ENCODE peak calls at places on chromosome 1, in nine cellular contexts. T is tibial nerve, F is tibial artery, V is esophagus squamous epithelium, I is adrenal gland, U is dorsolateral prefrontal cortex, N is A549, D is esophagus muscularis mucosa, Q is foreskin keratinocyte. B is an unnamed sample.

GRCh38 chr1:61781151-61781550 is 38.9 kb downstream of the PATJ start:
- DNase-seq in Q (no peak), V (no peak), F (no peak), D (no peak), U (no peak), N (no peak), I (no peak), T (no peak), B (no peak)

GRCh38 chr1:208837242-208837641 is 593.1 kb upstream of the PLXNA2 start:
- DNase-seq in U (no peak), Q (peak; percentile 75), V (no peak), F (no peak), T (no peak), D (peak; percentile 79), N (no peak), I (no peak), B (no peak)

GRCh38 chr1:75203415-75204277 is 69.5 kb downstream of the LHX8 start:
- DNase-seq in F (no peak), T (no peak), Q (peak; percentile 47), U (no peak), V (no peak), N (peak; percentile 61), I (peak; percentile 31), D (no peak), B (no peak)

GRCh38 chr1:36924282-36924791 is 110.0 kb downstream of the GRIK3 start:
- DNase-seq in D (no peak), T (peak; percentile 27), N (peak; percentile 9), V (no peak), U (peak; percentile 40), F (no peak), I (peak; percentile 46), Q (peak; percentile 1), B (no peak)

GRCh38 chr1:167915528-167916102 is 1.7 kb upstream of the ADCY10 start:
- DNase-seq in U (no peak), N (no peak), Q (no peak), T (no peak), F (no peak), D (no peak), V (no peak), I (no peak), B (no peak)

GRCh38 chr1:163048970-163049680 is 20.0 kb upstream of the RGS4 start:
- DNase-seq in F (no peak), N (no peak), V (no peak), U (no peak), Q (no peak), D (no peak), T (no peak), I (no peak), B (no peak)

GRCh38 chr1:195328681-195329080 is 1279.6 kb downstream of the KCNT2 start:
- DNase-seq in V (no peak), D (no peak), N (no peak), U (no peak), F (no peak), I (no peak), Q (no peak), T (no peak), B (no peak)

GRCh38 chr1:173367136-173367535 is 110.0 kb upstream of the PRDX6 start:
- DNase-seq in U (no peak), I (no peak), V (no peak), Q (no peak), N (no peak), F (no peak), T (no peak), D (peak; percentile 8), B (no peak)

GRCh38 chr1:229379901-229380300 is 37.1 kb upstream of the CCSAP start:
- DNase-seq in D (no peak), Q (no peak), U (peak; percentile 19), N (no peak), F (no peak), I (no peak), V (no peak), T (no peak), B (peak; percentile 47)

GRCh38 chr1:9687876-9688582 is 36.5 kb downstream of the PIK3CD start:
- DNase-seq in T (no peak), Q (peak; percentile 41), N (no peak), I (peak; percentile 21), U (no peak), F (no peak), D (no peak), V (no peak), B (no peak)

GRCh38 chr1:221040074-221040473 is 160.8 kb downstream of the HLX start:
- DNase-seq in D (no peak), F (no peak), I (no peak), V (no peak), N (no peak), U (no peak), T (no peak), Q (no peak), B (no peak)

GRCh38 chr1:168235548-168235885 is 9.7 kb downstream of the SFT2D2 start:
- DNase-seq in U (no peak), D (no peak), F (no peak), N (no peak), I (no peak), T (no peak), V (no peak), Q (no peak), B (no peak)

GRCh38 chr1:32101233-32101681 is 6.6 kb upstream of the KPNA6 start:
- DNase-seq in D (no peak), U (no peak), Q (peak; percentile 63), F (no peak), N (no peak), V (no peak), T (no peak), I (no peak), B (no peak)

GRCh38 chr1:40936878-40937484 is 42.5 kb upstream of the CTPS1 start:
- DNase-seq in V (no peak), F (no peak), U (no peak), I (no peak), D (no peak), T (no peak), N (no peak), Q (no peak), B (no peak)

GRCh38 chr1:201383647-201384405 is 6.3 kb upstream of the TNNT2 start:
- DNase-seq in Q (peak; percentile 88), F (no peak), I (no peak), T (no peak), U (peak; percentile 36), V (no peak), D (no peak), N (peak; percentile 52), B (no peak)

GRCh38 chr1:159958721-159959380 is 4.8 kb upstream of the SLAMF9 start:
- DNase-seq in T (no peak), N (no peak), Q (no peak), D (no peak), V (no peak), F (no peak), U (no peak), I (no peak), B (no peak)

GRCh38 chr1:154866995-154867795 is 2.9 kb downstream of the KCNN3 start:
- DNase-seq in V (no peak), I (peak; percentile 37), U (peak; percentile 53), D (no peak), F (no peak), N (no peak), Q (peak; percentile 75), T (no peak), B (no peak)

GRCh38 chr1:180586671-180587155 is 27.9 kb downstream of the OVAAL start:
- DNase-seq in F (no peak), V (no peak), D (no peak), I (peak; percentile 70), N (peak; percentile 82), T (no peak), Q (peak; percentile 93), U (no peak), B (no peak)

GRCh38 chr1:228416217-228416971 is at the start of gene TRIM17:
- DNase-seq in F (no peak), Q (no peak), U (no peak), I (no peak), V (no peak), T (no peak), N (no peak), D (no peak), B (no peak)

GRCh38 chr1:58898739-58899580 is 115.1 kb upstream of the JUN start:
- DNase-seq in N (no peak), U (no peak), F (no peak), V (no peak), T (no peak), D (peak; percentile 90), I (peak; percentile 75), Q (no peak), B (no peak)
- TF ChIP-seq CTCF in N (no peak), U (no peak), F (no peak), V (no peak), T (no peak), D (no peak), I (no peak), Q (no peak), B (no peak)

GRCh38 chr1:169896013-169896412 is 2.3 kb upstream of the SCYL3 start:
- DNase-seq in U (no peak), Q (no peak), V (no peak), T (no peak), D (no peak), F (no peak), I (no peak), N (no peak), B (no peak)
- H3K27ac ChIP-seq in U (no peak overlapping the region), Q (no peak overlapping the region), V (no peak overlapping the region), T (no peak overlapping the region), D (no peak overlapping the region), F (no peak overlapping the region), I (no peak overlapping the region), N (no peak overlapping the region), B (no peak overlapping the region)

GRCh38 chr1:78370779-78371482 is 119.8 kb upstream of the PTGFR start:
- DNase-seq in I (no peak), N (no peak), T (no peak), V (no peak), F (no peak), D (no peak), Q (peak; percentile 64), U (no peak), B (no peak)

GRCh38 chr1:78370356-78370755 is 120.4 kb upstream of the PTGFR start:
- DNase-seq in D (no peak), V (no peak), T (no peak), U (no peak), I (no peak), F (no peak), N (no peak), Q (peak; percentile 59), B (no peak)

GRCh38 chr1:78377356-78377928 is 113.3 kb upstream of the PTGFR start:
- DNase-seq in D (no peak), Q (peak; percentile 47), F (no peak), I (no peak), N (no peak), U (no peak), T (no peak), V (no peak), B (no peak)

DNA sequence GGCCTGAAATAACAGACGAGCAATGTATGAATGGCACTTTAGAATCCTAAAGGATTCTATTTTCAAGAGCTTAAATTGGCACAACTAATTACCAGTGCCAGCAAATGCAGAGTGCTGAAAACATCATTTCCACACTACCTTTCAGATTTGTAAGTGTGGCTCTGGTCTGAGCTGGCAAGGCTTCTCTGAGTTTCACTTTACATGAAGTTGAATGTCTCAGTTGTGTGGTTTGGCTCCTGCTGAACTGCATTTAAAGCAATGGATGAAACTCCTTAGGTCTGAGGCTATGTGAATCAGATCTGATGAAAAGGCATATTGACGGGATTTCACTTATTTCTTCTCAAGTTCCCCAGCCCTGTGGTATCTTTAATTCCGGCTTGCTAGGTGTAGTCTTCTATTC is 114.8 kb upstream of the PTGFR start:
- DNase-seq in F (no peak), T (no peak), Q (no peak), V (no peak), U (no peak), N (no peak), D (no peak), I (no peak), B (no peak)
- TF ChIP-seq CTCF in F (no peak), T (no peak), Q (no peak), V (no peak), U (no peak), N (no peak), D (no peak), I (no peak), B (no peak)

GRCh38 chr1:232084584-232085223 is 458.1 kb downstream of the DISC1 start:
- DNase-seq in F (no peak), U (no peak), N (no peak), Q (peak; percentile 32), T (no peak), I (no peak), V (no peak), D (no peak), B (no peak)
- H3K27ac ChIP-seq in F (no peak overlapping the region), U (no peak overlapping the region), N (no peak overlapping the region), Q (no peak overlapping the region), T (no peak overlapping the region), I (no peak overlapping the region), V (no peak overlapping the region), D (no peak overlapping the region), B (no peak overlapping the region)

B was measured in vagina.